ENCODE peak calls at places on chromosomes 16 and 17, in six cellular contexts. E is suprapubic skin, Q is ovary, L is body of pancreas, T is IMR-90, A is gastrocnemius medialis. J is an unnamed sample.
A peak's percentile ranks its signal among the peaks of the same experiment; 100 is the strongest.

GRCh38 chr17:62897706-62898105 is 68.3 kb upstream of the TANC2 start:
- DNase-seq in E (no peak), A (no peak), Q (no peak), L (no peak), T (no peak), J (no peak)

GRCh38 chr17:17141860-17142552 is 64.1 kb downstream of the PLD6 start:
- DNase-seq in Q (peak; percentile 84), E (no peak), T (peak; percentile 50), A (no peak), L (no peak), J (no peak)

GRCh38 chr17:1108810-1109605 is 70.8 kb downstream of the ABR start:
- DNase-seq in Q (peak; percentile 76), E (no peak), T (peak; percentile 44), A (peak; percentile 18), L (peak; percentile 50), J (peak; percentile 20)

GRCh38 chr17:60745544-60745943 is 67.9 kb downstream of the BCAS3 start:
- DNase-seq in T (no peak), A (no peak), E (no peak), L (no peak), Q (no peak), J (no peak)

GRCh38 chr16:68236804-68237242 is 896 bp upstream of the ESRP2 start:
- DNase-seq in E (no peak), T (no peak), A (no peak), L (no peak), Q (no peak), J (no peak)

GRCh38 chr16:58628845-58629680 is 563 bp downstream of the CNOT1 start:
- DNase-seq in A (peak; percentile 29), T (peak; percentile 8), L (peak; percentile 49), E (peak; percentile 80), Q (peak; percentile 62), J (peak; percentile 23)

GRCh38 chr16:19490619-19491018 is 31.3 kb downstream of the GDE1 start:
- DNase-seq in T (no peak), Q (no peak), E (no peak), A (no peak), L (no peak), J (no peak)

GRCh38 chr17:13590441-13590840 is 11.3 kb downstream of the HS3ST3A1 start:
- DNase-seq in E (no peak), T (peak; percentile 22), Q (no peak), L (no peak), A (no peak), J (no peak)

GRCh38 chr16:35525979-35526590 is 2066.7 kb downstream of the TP53TG3F start:
- DNase-seq in Q (no peak), A (no peak), L (no peak), E (no peak), T (no peak), J (no peak)

GRCh38 chr16:83355570-83356218 is 452.1 kb upstream of the HSBP1 start:
- DNase-seq in E (no peak), T (no peak), A (no peak), L (no peak), Q (no peak), J (no peak)

GRCh38 chr17:57599271-57600045 is 145.6 kb downstream of the CCDC182 start:
- DNase-seq in L (no peak), Q (no peak), T (no peak), A (no peak), E (no peak), J (no peak)

GRCh38 chr17:77735341-77736206 is 222.9 kb upstream of the TNRC6C start:
- DNase-seq in Q (no peak), T (no peak), A (no peak), E (peak; percentile 62), L (no peak), J (no peak)

GRCh38 chr17:7897773-7898172 is 9.2 kb downstream of the CHD3 start:
- DNase-seq in L (no peak), T (peak; percentile 77), E (no peak), A (no peak), Q (no peak), J (peak; percentile 19)

GRCh38 chr17:60656499-60656898 is 21.2 kb upstream of the BCAS3 start:
- DNase-seq in A (no peak), E (no peak), Q (no peak), L (no peak), T (no peak), J (no peak)

GRCh38 chr17:70407501-70407900 is 238.2 kb downstream of the KCNJ2 start:
- DNase-seq in E (no peak), A (no peak), L (no peak), Q (no peak), T (peak; percentile 1), J (no peak)

GRCh38 chr17:59365383-59365981 is 34.0 kb downstream of the YPEL2 start:
- DNase-seq in L (no peak), T (no peak), E (no peak), A (no peak), Q (no peak), J (no peak)

GRCh38 chr16:80580109-80580832 is 39.5 kb downstream of the DYNLRB2 start:
- DNase-seq in E (no peak), Q (no peak), L (no peak), T (peak; percentile 45), A (no peak), J (no peak)

GRCh38 chr16:76278976-76279375 is 1.8 kb downstream of the CNTNAP4 start:
- DNase-seq in L (no peak), E (no peak), Q (no peak), T (no peak), A (no peak), J (no peak)

GRCh38 chr17:80774643-80775281 is 216.9 kb upstream of the CHMP6 start:
- DNase-seq in Q (no peak), T (no peak), L (no peak), E (peak; percentile 44), A (no peak), J (no peak)

GRCh38 chr16:22291860-22292692 is 5.1 kb upstream of the POLR3E start:
- DNase-seq in T (peak; percentile 55), A (no peak), Q (no peak), L (no peak), E (no peak), J (no peak)

GRCh38 chr16:48597563-48598392 is 12.2 kb downstream of the N4BP1 start:
- DNase-seq in T (peak; percentile 55), L (no peak), A (no peak), E (no peak), Q (no peak), J (no peak)

GRCh38 chr16:22318690-22319358 is 21.6 kb downstream of the POLR3E start:
- DNase-seq in T (peak; percentile 22), L (no peak), E (no peak), A (no peak), Q (no peak), J (no peak)

GRCh38 chr17:54153423-54153822 is 330.7 kb downstream of the KIF2B start:
- DNase-seq in L (no peak), T (no peak), A (no peak), E (no peak), Q (no peak), J (no peak)

GRCh38 chr17:8475820-8476219 is 40.1 kb downstream of the NDEL1 start:
- DNase-seq in A (no peak), Q (no peak), E (no peak), L (no peak), T (no peak), J (no peak)

GRCh38 chr17:50345443-50346312 is at the start of gene XYLT2:
- DNase-seq in Q (peak; percentile 92), T (peak; percentile 80), A (peak; percentile 72), L (peak; percentile 90), E (peak; percentile 83), J (peak; percentile 74)
- TF ChIP-seq POLR2A in Q (peak; percentile 10), T (no peak), A (peak; percentile 63), L (peak; percentile 62), E (peak; percentile 28), J (peak; percentile 65)

DNA sequence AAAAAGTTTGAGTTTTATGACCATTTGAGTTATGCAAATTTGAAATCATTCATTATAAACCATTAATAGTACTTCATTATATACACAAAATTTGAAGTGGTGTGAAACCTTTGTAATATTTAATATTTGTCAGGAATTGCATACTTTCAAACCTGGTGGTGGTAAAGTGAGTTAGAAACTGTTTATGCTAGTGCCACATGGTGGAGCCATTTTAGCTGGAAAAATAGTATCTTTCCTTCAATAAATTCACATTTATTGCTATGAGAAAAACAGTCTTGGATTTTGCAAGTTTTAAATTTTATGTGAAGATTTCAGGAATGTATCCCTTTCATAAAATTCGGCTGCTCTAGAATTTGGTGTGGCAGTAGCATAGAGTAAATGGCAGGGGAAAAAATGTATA is 7.3 kb upstream of the BLMH start:
- DNase-seq in T (peak; percentile 21), A (no peak), L (no peak), Q (no peak), E (no peak), J (no peak)
- TF ChIP-seq CTCF in T (peak; percentile 53), A (no peak), L (peak; percentile 8), Q (no peak), E (no peak), J (no peak)

GRCh38 chr16:89319883-89320716 is 102.6 kb downstream of the ZNF778 start:
- DNase-seq in A (no peak), Q (peak; percentile 73), T (peak; percentile 85), E (no peak), L (peak; percentile 76), J (no peak)
- H3K27ac ChIP-seq in A (peak overlapping the region; percentile 96), Q (peak overlapping the region; percentile 2), T (peak overlapping the region; percentile 83), E (peak overlapping the region; percentile 35), L (peak overlapping the region; percentile 18), J (peak overlapping the region; percentile 30)

GRCh38 chr17:44210342-44211192 is 8.9 kb downstream of the UBTF start:
- DNase-seq in E (peak; percentile 90), T (peak; percentile 85), A (peak; percentile 64), L (peak; percentile 89), Q (peak; percentile 93), J (peak; percentile 81)
- TF ChIP-seq POLR2A in E (no peak), T (peak; percentile 62), A (peak; percentile 25), L (peak; percentile 33), Q (peak; percentile 23), J (no peak)

J was measured in tibial nerve.